ENCODE peak calls at places on chromosomes 13 and 19, in four cellular contexts. C is K562, Z is HepG2, K is GM12878. L is an unnamed sample.

GRCh38 chr19:18418725-18419194 is 438 bp upstream of the SSBP4 start:
- DNase-seq in K (no peak), Z (no peak), C (no peak), L (no peak)

GRCh38 chr19:3537438-3538240 is 1.3 kb upstream of the TEKTIP1 start:
- DNase-seq in C (peak), K (no peak), Z (no peak), L (no peak)

GRCh38 chr19:37309834-37310575 is 60.9 kb upstream of the ZNF527 start:
- DNase-seq in K (no peak), C (no peak), Z (no peak), L (peak)

GRCh38 chr13:30128591-30128990 is 178.8 kb downstream of the KATNAL1 start:
- DNase-seq in Z (no peak), C (no peak), K (no peak), L (no peak)

GRCh38 chr19:17497149-17497798 is 14.2 kb upstream of the PGLS start:
- DNase-seq in Z (no peak), C (no peak), K (no peak), L (peak)

GRCh38 chr19:1155352-1156304 is 18.4 kb downstream of the SBNO2 start:
- DNase-seq in Z (no peak), K (no peak), C (no peak), L (no peak)

GRCh38 chr19:584240-585001 is 5.3 kb upstream of the HCN2 start:
- DNase-seq in Z (no peak), C (peak), K (no peak), L (peak)

GRCh38 chr19:19579533-19580361 is 38.7 kb downstream of the PBX4 start:
- DNase-seq in K (no peak), C (no peak), Z (no peak), L (no peak)

GRCh38 chr19:11152318-11153062 is 3.1 kb downstream of the SPC24 start:
- DNase-seq in K (no peak), Z (no peak), C (no peak), L (no peak)

GRCh38 chr19:30309983-30310805 is 62.0 kb upstream of the ZNF536 start:
- DNase-seq in C (no peak), Z (no peak), K (no peak), L (no peak)

GRCh38 chr13:24651718-24652345 is 28.4 kb upstream of the ATP12A start:
- DNase-seq in Z (no peak), K (no peak), C (no peak), L (no peak)

GRCh38 chr13:42574011-42574410 is at the start of gene TNFSF11:
- DNase-seq in Z (no peak), C (no peak), K (no peak), L (peak)

GRCh38 chr19:4967738-4968461 is 1.0 kb upstream of the KDM4B start:
- DNase-seq in C (no peak), K (no peak), Z (no peak), L (no peak)

GRCh38 chr13:19759669-19760068 is 23.1 kb downstream of the PSPC1 start:
- DNase-seq in Z (no peak), K (no peak), C (no peak), L (no peak)

GRCh38 chr13:51912091-51912490 is 50.3 kb downstream of the CCDC70 start:
- DNase-seq in C (no peak), Z (no peak), K (no peak), L (no peak)

GRCh38 chr19:3611841-3612240 is 5.2 kb upstream of the TBXA2R start:
- DNase-seq in C (no peak), Z (no peak), K (no peak), L (no peak)

GRCh38 chr13:45779901-45780300 is 71.7 kb downstream of the SIAH3 start:
- DNase-seq in Z (no peak), C (no peak), K (no peak), L (no peak)

GRCh38 chr19:55635334-55635717 is 5.5 kb upstream of the ZNF580 start:
- DNase-seq in K (no peak), C (no peak), Z (no peak), L (no peak)

GRCh38 chr19:23867895-23868294 is 46.8 kb upstream of the ZNF726 start:
- DNase-seq in K (no peak), Z (no peak), C (no peak), L (peak)

GRCh38 chr13:24683833-24684599 is 3.8 kb downstream of the ATP12A start:
- DNase-seq in K (no peak), C (peak), Z (peak), L (peak)

GRCh38 chr13:80199067-80199466 is 141.9 kb downstream of the SPRY2 start:
- DNase-seq in Z (no peak), C (no peak), K (no peak), L (no peak)

GRCh38 chr19:38974599-38975213 is 836 bp downstream of the FBXO17 start:
- DNase-seq in Z (no peak), C (peak), K (no peak), L (peak)

GRCh38 chr19:19554074-19555023 is 16.3 kb downstream of the CILP2 start:
- DNase-seq in Z (no peak), K (no peak), C (peak), L (peak)

GRCh38 chr19:46915386-46915785 is 54.6 kb downstream of the ARHGAP35 start:
- DNase-seq in K (no peak), Z (peak), C (no peak), L (no peak)
- TF ChIP-seq NFIC in K (no peak), Z (no peak), C (no peak), L (no peak)

GRCh38 chr19:44807652-44808462 is 1.0 kb upstream of the BCAM start:
- DNase-seq in C (peak), Z (peak), K (no peak), L (peak)

GRCh38 chr19:44806271-44806670 is 2.6 kb upstream of the BCAM start:
- DNase-seq in C (no peak), Z (no peak), K (no peak), L (no peak)

GRCh38 chr19:44808463-44809371 is at the start of gene BCAM:
- DNase-seq in K (no peak), C (peak), Z (peak), L (peak)

GRCh38 chr19:44809856-44810554 is 1.1 kb downstream of the BCAM start:
- DNase-seq in K (no peak), C (no peak), Z (no peak), L (no peak)

GRCh38 chr19:44807162-44807561 is 1.7 kb upstream of the BCAM start:
- DNase-seq in Z (peak), C (peak), K (no peak), L (no peak)
- H3K27ac ChIP-seq in Z (peak), C (no peak), K (no peak), L (no peak)

DNA sequence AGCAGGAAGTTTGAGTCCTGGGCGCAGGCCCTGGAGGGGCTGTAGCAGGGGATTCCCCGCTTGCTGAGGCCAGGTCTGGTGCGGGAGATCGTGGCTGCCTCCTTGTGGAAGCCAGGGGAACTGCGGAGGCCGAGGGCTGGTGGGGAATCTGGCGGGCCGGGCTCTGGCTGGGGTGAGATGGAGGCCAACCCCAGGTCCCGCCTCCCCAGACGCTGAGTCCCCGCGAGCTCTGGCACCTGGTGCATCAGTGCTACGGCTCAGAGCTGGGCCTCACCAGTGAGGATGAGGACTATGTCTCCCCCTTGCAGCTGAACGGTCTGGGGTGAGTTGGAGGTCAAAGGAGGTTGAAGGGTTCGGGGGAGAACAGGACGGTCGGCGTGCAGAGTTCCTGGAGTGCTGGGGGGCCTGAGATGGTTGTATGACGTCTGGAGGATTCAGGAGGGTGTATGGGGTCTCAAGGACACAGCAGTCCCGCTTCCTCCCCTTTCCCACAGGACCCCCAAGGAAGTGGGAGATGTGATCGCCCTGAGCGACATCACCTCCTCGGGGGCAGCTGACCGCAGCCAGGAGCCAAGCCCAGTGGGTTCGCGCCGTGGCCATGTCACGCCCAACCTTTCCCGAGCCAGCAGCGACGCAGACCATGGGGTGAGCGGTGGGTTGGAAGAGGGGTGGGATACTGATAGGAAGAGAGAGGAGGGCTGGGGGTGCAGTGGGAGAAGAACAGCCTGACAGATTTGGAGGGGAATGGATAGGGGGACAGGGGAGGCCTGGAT is 13.1 kb downstream of the GRAMD1A start:
- DNase-seq in K (no peak), C (peak), Z (peak), L (peak)
- TF ChIP-seq NFIC in K (no peak), C (no peak), Z (no peak), L (no peak)

GRCh38 chr19:12720851-12721655 is 2.7 kb downstream of the TNPO2 start:
- DNase-seq in C (peak), K (no peak), Z (no peak), L (peak)
- H3K27ac ChIP-seq in C (peak), K (peak), Z (peak), L (peak)

GRCh38 chr19:2492870-2493269 is 16.9 kb downstream of the GADD45B start:
- DNase-seq in Z (no peak), K (no peak), C (no peak), L (peak)

GRCh38 chr19:2488942-2489731 is 13.2 kb downstream of the GADD45B start:
- DNase-seq in Z (no peak), K (no peak), C (no peak), L (peak)

GRCh38 chr19:2490659-2491058 is 14.7 kb downstream of the GADD45B start:
- DNase-seq in C (no peak), K (no peak), Z (no peak), L (no peak)

GRCh38 chr19:2488405-2488941 is 12.5 kb downstream of the GADD45B start:
- DNase-seq in C (no peak), K (no peak), Z (no peak), L (no peak)

GRCh38 chr19:2491130-2491801 is 15.3 kb downstream of the GADD45B start:
- DNase-seq in K (no peak), Z (no peak), C (no peak), L (no peak)
- TF ChIP-seq NFIC in K (no peak), Z (no peak), C (no peak), L (peak)

DNA sequence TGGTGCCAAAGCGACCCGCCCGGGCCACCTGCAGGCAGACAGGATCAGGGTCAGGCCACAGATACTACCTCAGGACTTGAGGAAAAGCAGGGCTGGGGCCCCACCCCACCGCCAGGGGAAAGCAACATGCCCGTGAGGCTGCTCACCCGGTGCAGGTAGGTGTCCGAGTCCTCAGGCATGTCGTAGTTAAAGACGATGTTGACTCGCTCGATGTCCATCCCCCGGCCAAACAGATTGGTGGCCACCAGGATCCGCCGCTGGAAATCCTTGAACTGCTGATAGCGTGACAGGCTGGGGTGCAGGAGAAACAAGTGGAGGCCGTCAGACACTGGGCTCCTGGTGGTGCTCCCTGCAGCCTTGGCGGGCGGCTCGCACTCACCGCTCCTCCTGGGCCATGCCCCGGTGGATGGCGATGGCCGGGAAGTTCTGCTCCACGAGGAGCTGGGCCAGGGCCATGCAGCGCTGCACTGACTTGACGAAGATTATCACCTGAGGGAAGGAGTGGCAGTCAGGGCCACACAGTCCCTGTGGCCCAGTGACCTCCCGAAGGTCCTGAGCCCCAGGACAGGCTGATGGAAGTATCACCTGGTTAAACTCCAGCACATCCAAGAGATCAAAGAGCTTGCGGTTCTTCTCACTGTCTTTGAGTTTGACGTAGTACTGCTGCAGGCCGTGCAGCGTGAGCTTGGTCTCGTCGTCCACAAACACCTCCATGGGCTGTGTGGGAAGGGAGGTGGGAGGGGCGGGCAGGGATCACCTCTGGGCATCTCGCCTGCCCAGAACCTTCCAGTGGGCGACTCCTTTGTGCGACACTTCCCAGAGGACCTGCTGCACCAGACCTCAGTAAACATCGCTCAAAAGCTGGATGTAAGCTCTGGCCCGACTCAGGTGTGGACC is 9.7 kb downstream of the DDX39A start:
- DNase-seq in Z (no peak), K (no peak), C (peak), L (no peak)
- H3K27ac ChIP-seq in Z (no peak), K (no peak), C (no peak), L (no peak)

GRCh38 chr13:40220299-40220935 is 446.0 kb downstream of the FOXO1 start:
- DNase-seq in C (no peak), K (no peak), Z (no peak), L (no peak)

GRCh38 chr13:40217675-40218074 is 448.8 kb downstream of the FOXO1 start:
- DNase-seq in C (no peak), Z (no peak), K (no peak), L (no peak)

GRCh38 chr13:40221131-40221459 is 445.3 kb downstream of the FOXO1 start:
- DNase-seq in Z (no peak), K (no peak), C (no peak), L (no peak)

GRCh38 chr13:40215747-40216146 is 450.7 kb downstream of the FOXO1 start:
- DNase-seq in K (no peak), C (no peak), Z (no peak), L (no peak)

DNA sequence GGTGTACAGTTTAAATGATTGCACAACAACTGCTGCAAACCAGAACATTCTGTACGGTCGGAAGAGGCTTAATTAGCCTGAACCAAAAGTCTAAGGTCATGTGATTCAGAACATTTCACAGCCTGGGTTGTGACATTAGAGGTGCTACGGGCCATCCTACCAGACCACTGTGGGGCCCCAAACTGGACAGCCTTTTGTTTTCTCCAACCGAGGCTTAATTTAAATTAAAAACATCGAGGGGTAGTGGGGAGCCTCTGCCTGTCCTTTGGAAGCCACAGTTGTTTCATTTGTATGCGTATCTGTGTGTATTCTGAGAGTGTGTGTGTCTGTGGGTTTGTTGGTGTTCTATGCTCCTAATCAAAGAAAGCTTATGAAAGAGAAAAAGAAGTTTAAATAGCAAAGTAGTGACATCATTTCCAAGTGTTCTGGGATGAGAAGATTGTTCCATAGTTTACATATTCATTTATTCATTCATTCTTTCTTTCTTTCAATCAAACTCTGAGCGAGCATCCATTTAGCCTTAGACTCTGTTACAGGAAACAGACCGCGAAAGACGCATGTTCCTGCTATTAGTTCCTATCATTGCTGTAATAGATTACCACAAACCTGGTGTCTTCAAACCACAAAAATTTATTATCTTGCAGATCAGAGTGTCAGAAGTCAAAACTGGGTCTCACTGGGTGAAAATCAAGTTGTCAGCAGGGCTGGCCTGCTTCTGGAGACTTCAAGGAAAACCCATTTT is 444.8 kb downstream of the FOXO1 start:
- DNase-seq in C (no peak), K (no peak), Z (peak), L (no peak)
- TF ChIP-seq NFIC in C (no peak), K (no peak), Z (no peak), L (no peak)

GRCh38 chr19:44579663-44580365 is 33.5 kb upstream of the IGSF23 start:
- DNase-seq in C (no peak), K (no peak), Z (no peak), L (no peak)
- H3K27ac ChIP-seq in C (no peak), K (no peak), Z (no peak), L (no peak)

L was measured in SK-N-SH.